ENCODE peak calls at places on chromosomes 2 and 18, in seven cellular contexts. One of them, this sample, is unnamed.

GRCh38 chr2:55097462-55098410 is 47.5 kb upstream of the RTN4 start:
- DNase-seq in A549: no peak
- DNase-seq in HepG2: no peak
- DNase-seq in sigmoid colon: no peak
- DNase-seq in GM12878: no peak
- DNase-seq in stomach: no peak
- DNase-seq in K562: peak; percentile 2
- DNase-seq in this sample: peak; percentile 52

GRCh38 chr2:203225423-203226039 is 13.3 kb upstream of the CYP20A1 start:
- DNase-seq in A549: no peak
- DNase-seq in HepG2: peak; percentile 35
- DNase-seq in sigmoid colon: no peak
- DNase-seq in GM12878: no peak
- DNase-seq in stomach: no peak
- DNase-seq in K562: no peak
- DNase-seq in this sample: no peak

GRCh38 chr2:1544478-1545069 is 131.3 kb downstream of the TPO start:
- DNase-seq in A549: no peak
- DNase-seq in HepG2: no peak
- DNase-seq in sigmoid colon: no peak
- DNase-seq in GM12878: no peak
- DNase-seq in stomach: no peak
- DNase-seq in K562: no peak
- DNase-seq in this sample: no peak

GRCh38 chr2:770776-771175 is 93.6 kb upstream of the TMEM18 start:
- DNase-seq in A549: no peak
- DNase-seq in HepG2: no peak
- DNase-seq in sigmoid colon: no peak
- DNase-seq in GM12878: no peak
- DNase-seq in stomach: no peak
- DNase-seq in K562: no peak
- DNase-seq in this sample: no peak

GRCh38 chr2:28604284-28604843 is 108.5 kb downstream of the PLB1 start:
- DNase-seq in A549: no peak
- DNase-seq in HepG2: no peak
- DNase-seq in sigmoid colon: no peak
- DNase-seq in GM12878: no peak
- DNase-seq in stomach: no peak
- DNase-seq in K562: no peak
- DNase-seq in this sample: no peak

GRCh38 chr2:108944601-108945241 is 44.3 kb downstream of the EDAR start:
- DNase-seq in A549: no peak
- DNase-seq in HepG2: peak; percentile 81
- DNase-seq in sigmoid colon: no peak
- DNase-seq in GM12878: no peak
- DNase-seq in stomach: no peak
- DNase-seq in K562: peak; percentile 33
- DNase-seq in this sample: no peak

GRCh38 chr2:176997074-176997791 is 215.4 kb upstream of the HNRNPA3 start:
- DNase-seq in A549: peak; percentile 14
- DNase-seq in HepG2: peak; percentile 80
- DNase-seq in sigmoid colon: no peak
- DNase-seq in GM12878: peak; percentile 64
- DNase-seq in stomach: peak; percentile 26
- DNase-seq in K562: no peak
- DNase-seq in this sample: no peak

GRCh38 chr2:11080253-11081115 is 74.8 kb upstream of the SLC66A3 start:
- DNase-seq in A549: no peak
- DNase-seq in HepG2: no peak
- DNase-seq in sigmoid colon: no peak
- DNase-seq in GM12878: no peak
- DNase-seq in stomach: no peak
- DNase-seq in K562: no peak
- DNase-seq in this sample: no peak

GRCh38 chr18:39173022-39173421 is 1607.4 kb upstream of the CELF4 start:
- DNase-seq in A549: no peak
- DNase-seq in HepG2: peak; percentile 45
- DNase-seq in sigmoid colon: no peak
- DNase-seq in GM12878: no peak
- DNase-seq in stomach: no peak
- DNase-seq in K562: no peak
- DNase-seq in this sample: no peak

GRCh38 chr2:70641263-70641784 is 87.7 kb upstream of the TGFA start:
- DNase-seq in A549: no peak
- DNase-seq in HepG2: no peak
- DNase-seq in sigmoid colon: no peak
- DNase-seq in GM12878: no peak
- DNase-seq in stomach: no peak
- DNase-seq in K562: no peak
- DNase-seq in this sample: no peak

GRCh38 chr2:38268691-38269309 is 108.3 kb downstream of the ATL2 start:
- DNase-seq in A549: no peak
- DNase-seq in HepG2: no peak
- DNase-seq in sigmoid colon: no peak
- DNase-seq in GM12878: no peak
- DNase-seq in stomach: no peak
- DNase-seq in K562: no peak
- DNase-seq in this sample: no peak

GRCh38 chr18:25832008-25832604 is 258.3 kb downstream of the SS18 start:
- DNase-seq in A549: peak; percentile 17
- DNase-seq in HepG2: peak; percentile 25
- DNase-seq in sigmoid colon: no peak
- DNase-seq in GM12878: no peak
- DNase-seq in stomach: peak; percentile 55
- DNase-seq in K562: peak; percentile 55
- DNase-seq in this sample: peak; percentile 47

GRCh38 chr18:48197819-48198218 is 211.4 kb downstream of the ZBTB7C start:
- DNase-seq in A549: no peak
- DNase-seq in HepG2: no peak
- DNase-seq in sigmoid colon: no peak
- DNase-seq in GM12878: no peak
- DNase-seq in stomach: no peak
- DNase-seq in K562: no peak
- DNase-seq in this sample: no peak

GRCh38 chr2:30691948-30692828 is 115.1 kb downstream of the CAPN13 start:
- DNase-seq in A549: no peak
- DNase-seq in HepG2: no peak
- DNase-seq in sigmoid colon: peak; percentile 56
- DNase-seq in GM12878: no peak
- DNase-seq in stomach: peak; percentile 23
- DNase-seq in K562: no peak
- DNase-seq in this sample: no peak

GRCh38 chr18:11283531-11284071 is 134.2 kb upstream of the PIEZO2 start:
- DNase-seq in A549: no peak
- DNase-seq in HepG2: peak; percentile 23
- DNase-seq in sigmoid colon: peak; percentile 67
- DNase-seq in GM12878: no peak
- DNase-seq in stomach: no peak
- DNase-seq in K562: no peak
- DNase-seq in this sample: no peak

GRCh38 chr2:239751719-239752355 is 273.3 kb downstream of the NDUFA10 start:
- DNase-seq in A549: no peak
- DNase-seq in HepG2: no peak
- DNase-seq in sigmoid colon: no peak
- DNase-seq in GM12878: no peak
- DNase-seq in stomach: no peak
- DNase-seq in K562: no peak
- DNase-seq in this sample: no peak

GRCh38 chr2:132974477-132975050 is 304.6 kb upstream of the LYPD1 start:
- DNase-seq in A549: no peak
- DNase-seq in HepG2: no peak
- DNase-seq in sigmoid colon: no peak
- DNase-seq in GM12878: no peak
- DNase-seq in stomach: no peak
- DNase-seq in K562: no peak
- DNase-seq in this sample: no peak

DNA sequence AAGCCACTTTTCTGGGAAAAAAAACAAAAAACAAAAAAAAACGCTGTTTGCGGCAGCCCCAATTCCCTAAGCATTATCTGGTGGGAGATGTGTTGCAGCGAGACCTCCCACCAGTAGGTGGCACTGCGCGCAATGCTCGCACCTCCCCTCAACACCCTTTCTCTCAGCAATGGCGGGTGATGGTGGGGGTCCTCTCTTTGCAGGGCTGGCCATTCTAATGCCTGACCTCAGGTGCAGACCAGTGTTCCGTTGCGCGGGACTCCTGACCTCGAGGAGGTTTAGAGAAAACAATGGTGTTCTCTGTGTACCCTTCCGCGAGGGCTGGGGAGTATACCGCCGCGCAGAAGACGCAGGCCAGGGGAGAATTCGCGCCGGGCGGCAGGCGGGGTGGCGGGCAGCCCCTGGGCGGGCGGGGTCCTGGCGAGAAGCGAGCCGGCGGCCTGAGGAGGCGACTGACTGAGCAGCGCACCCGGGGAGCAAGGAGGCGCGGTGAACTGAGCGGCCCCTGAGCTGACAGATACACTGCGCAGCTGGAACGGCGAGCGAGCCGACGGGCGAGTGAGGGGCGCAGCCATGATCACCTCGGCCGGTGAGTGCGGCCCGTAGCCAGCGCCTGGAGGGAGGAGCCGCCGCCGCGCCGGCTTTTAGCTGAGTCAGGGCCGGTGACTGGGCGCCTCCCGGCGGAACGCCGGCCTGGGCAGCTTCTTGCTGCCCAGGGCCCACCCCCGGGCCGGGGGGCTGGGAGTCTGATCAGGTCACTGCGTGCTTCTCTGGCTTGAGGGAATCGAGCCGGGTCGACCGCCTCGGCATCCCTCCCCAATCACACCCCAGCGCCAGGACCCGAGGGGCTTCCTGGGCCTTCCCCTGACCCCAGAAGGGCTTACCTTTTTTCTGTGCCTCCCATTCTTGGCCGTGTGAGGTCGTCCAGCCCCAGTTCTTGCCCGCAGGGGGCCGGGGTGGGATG is at the start of gene PSMD1:
- DNase-seq in A549: peak; percentile 87
- DNase-seq in HepG2: peak; percentile 91
- DNase-seq in sigmoid colon: peak; percentile 95
- DNase-seq in GM12878: peak; percentile 80
- DNase-seq in stomach: peak; percentile 93
- DNase-seq in K562: peak; percentile 91
- DNase-seq in this sample: peak; percentile 92
- TF ChIP-seq POLR2A in A549: peak; percentile 63
- TF ChIP-seq POLR2A in HepG2: peak; percentile 86
- TF ChIP-seq POLR2A in sigmoid colon: peak; percentile 21
- TF ChIP-seq POLR2A in GM12878: peak; percentile 92
- TF ChIP-seq POLR2A in stomach: no peak
- TF ChIP-seq POLR2A in K562: peak; percentile 78
- TF ChIP-seq POLR2A in this sample: no peak

GRCh38 chr2:26011990-26012856 is 21.7 kb upstream of the RAB10 start:
- DNase-seq in A549: peak; percentile 94
- DNase-seq in HepG2: peak; percentile 94
- DNase-seq in sigmoid colon: peak; percentile 66
- DNase-seq in GM12878: no peak
- DNase-seq in stomach: peak; percentile 80
- DNase-seq in K562: peak; percentile 47
- DNase-seq in this sample: peak; percentile 4
- TF ChIP-seq EP300 in A549: peak; percentile 97
- TF ChIP-seq EP300 in HepG2: no peak
- TF ChIP-seq EP300 in sigmoid colon: no peak
- TF ChIP-seq EP300 in GM12878: no peak
- TF ChIP-seq EP300 in stomach: no peak
- TF ChIP-seq EP300 in K562: no peak
- TF ChIP-seq EP300 in this sample: no peak

DNA sequence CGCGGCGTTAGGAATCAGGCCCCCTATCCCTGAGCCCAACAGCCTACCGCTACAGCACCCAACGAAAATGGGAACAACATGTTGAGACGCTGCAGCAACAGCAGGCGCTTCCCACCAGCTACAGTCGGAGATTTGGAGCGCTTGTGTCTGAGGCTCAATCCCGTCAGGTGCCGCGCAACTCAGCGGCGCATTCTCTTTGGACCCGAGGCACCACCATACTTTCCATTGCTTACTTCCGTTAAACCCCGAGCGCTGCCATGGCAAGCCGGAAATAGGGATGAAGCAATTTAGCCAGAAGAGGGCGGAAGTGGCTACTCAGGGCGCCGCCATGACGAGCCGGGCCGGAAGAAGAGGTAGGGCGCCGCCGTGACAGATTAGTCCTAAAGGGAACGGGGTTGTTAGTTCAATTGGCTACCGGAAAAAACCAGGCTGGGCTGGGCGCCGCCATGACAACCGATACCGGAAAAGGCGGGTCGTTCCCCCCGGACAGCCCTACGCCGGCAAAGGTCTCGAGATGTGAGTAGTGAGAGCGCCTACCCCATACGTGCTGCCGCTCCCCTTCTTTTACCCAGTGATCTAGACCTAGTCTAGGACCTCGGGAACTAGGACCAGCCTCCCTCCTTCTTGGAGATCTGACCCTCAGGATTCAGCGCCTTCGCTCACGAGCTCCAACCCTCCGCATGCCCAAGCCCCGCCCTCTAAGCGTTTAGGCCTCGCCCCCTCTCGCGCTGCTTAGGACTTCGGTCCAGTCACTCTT is at the start of gene CHCHD5:
- DNase-seq in A549: peak; percentile 89
- DNase-seq in HepG2: peak; percentile 98
- DNase-seq in sigmoid colon: peak; percentile 98
- DNase-seq in GM12878: peak; percentile 81
- DNase-seq in stomach: peak; percentile 95
- DNase-seq in K562: peak; percentile 93
- DNase-seq in this sample: peak; percentile 94
- TF ChIP-seq POLR2A in A549: peak; percentile 57
- TF ChIP-seq POLR2A in HepG2: peak; percentile 95
- TF ChIP-seq POLR2A in sigmoid colon: peak; percentile 18
- TF ChIP-seq POLR2A in GM12878: peak; percentile 83
- TF ChIP-seq POLR2A in stomach: no peak
- TF ChIP-seq POLR2A in K562: peak; percentile 95
- TF ChIP-seq POLR2A in this sample: peak; percentile 38

GRCh38 chr2:26772064-26773001 is 8.2 kb downstream of the SLC35F6 start:
- DNase-seq in A549: no peak
- DNase-seq in HepG2: peak; percentile 83
- DNase-seq in sigmoid colon: peak; percentile 98
- DNase-seq in GM12878: no peak
- DNase-seq in stomach: peak; percentile 96
- DNase-seq in K562: peak; percentile 60
- DNase-seq in this sample: peak; percentile 92
- TF ChIP-seq EP300 in A549: peak; percentile 23
- TF ChIP-seq EP300 in HepG2: no peak
- TF ChIP-seq EP300 in sigmoid colon: peak; percentile 94
- TF ChIP-seq EP300 in GM12878: no peak
- TF ChIP-seq EP300 in stomach: no peak
- TF ChIP-seq EP300 in K562: no peak
- TF ChIP-seq EP300 in this sample: peak; percentile 60

GRCh38 chr2:27217173-27218121 is at the start of gene CAD:
- DNase-seq in A549: peak; percentile 84
- DNase-seq in HepG2: peak; percentile 54
- DNase-seq in sigmoid colon: peak; percentile 93
- DNase-seq in GM12878: no peak
- DNase-seq in stomach: peak; percentile 86
- DNase-seq in K562: peak; percentile 93
- DNase-seq in this sample: peak; percentile 87
- TF ChIP-seq POLR2A in A549: peak; percentile 90
- TF ChIP-seq POLR2A in HepG2: peak; percentile 17
- TF ChIP-seq POLR2A in sigmoid colon: no peak
- TF ChIP-seq POLR2A in GM12878: peak; percentile 91
- TF ChIP-seq POLR2A in stomach: no peak
- TF ChIP-seq POLR2A in K562: peak; percentile 87
- TF ChIP-seq POLR2A in this sample: no peak

GRCh38 chr18:77679869-77680268 is 430.2 kb downstream of the GALR1 start:
- DNase-seq in A549: no peak
- DNase-seq in HepG2: no peak
- DNase-seq in sigmoid colon: no peak
- DNase-seq in GM12878: no peak
- DNase-seq in stomach: no peak
- DNase-seq in K562: no peak
- DNase-seq in this sample: no peak
- TF ChIP-seq EP300 in A549: no peak
- TF ChIP-seq EP300 in HepG2: no peak
- TF ChIP-seq EP300 in sigmoid colon: no peak
- TF ChIP-seq EP300 in GM12878: no peak
- TF ChIP-seq EP300 in stomach: no peak
- TF ChIP-seq EP300 in K562: no peak
- TF ChIP-seq EP300 in this sample: no peak

GRCh38 chr18:44735071-44735470 is 54.4 kb downstream of the SETBP1 start:
- DNase-seq in A549: no peak
- DNase-seq in HepG2: no peak
- DNase-seq in sigmoid colon: no peak
- DNase-seq in GM12878: no peak
- DNase-seq in stomach: no peak
- DNase-seq in K562: no peak
- DNase-seq in this sample: no peak
- TF ChIP-seq POLR2A in A549: no peak
- TF ChIP-seq POLR2A in HepG2: no peak
- TF ChIP-seq POLR2A in sigmoid colon: no peak
- TF ChIP-seq POLR2A in GM12878: no peak
- TF ChIP-seq POLR2A in stomach: no peak
- TF ChIP-seq POLR2A in K562: no peak
- TF ChIP-seq POLR2A in this sample: no peak

This sample was measured in ovary.